ENCODE peak calls at places on chromosomes 11 and 22, in ten cellular contexts. H is fibroblast of lung; B is coronary artery; L is WERI-Rb-1; W is PC-3; I is RWPE1; C is hepatocyte; A is heart right ventricle; G is colonic mucosa; P is CD4-positive, alpha-beta T cell. N is an unnamed sample.

GRCh38 chr11:81987829-81988472 is 745.7 kb downstream of the FAM181B start:
- DNase-seq in I (peak; percentile 2), A (no peak), G (no peak), C (peak; percentile 47), W (no peak), H (peak; percentile 35), L (no peak), P (no peak), B (no peak), N (peak; percentile 61)

GRCh38 chr11:62127941-62128770 is 4.3 kb downstream of the INCENP start:
- DNase-seq in L (no peak), B (no peak), G (no peak), H (no peak), C (no peak), W (no peak), P (no peak), A (no peak), I (no peak), N (no peak)

GRCh38 chr11:20596629-20597129 is 2.7 kb upstream of the SLC6A5 start:
- DNase-seq in C (no peak), B (no peak), P (no peak), A (no peak), G (no peak), L (no peak), H (no peak), W (no peak), I (no peak), N (no peak)

GRCh38 chr11:9789919-9790318 is 126.0 kb downstream of the SWAP70 start:
- DNase-seq in A (no peak), B (no peak), P (no peak), H (no peak), I (no peak), C (no peak), G (no peak), W (no peak), L (no peak), N (no peak)

GRCh38 chr11:9726313-9727022 is 62.6 kb downstream of the SWAP70 start:
- DNase-seq in A (no peak), L (no peak), C (peak; percentile 21), I (peak; percentile 44), H (peak; percentile 91), W (peak; percentile 81), P (no peak), B (no peak), G (no peak), N (no peak)

GRCh38 chr11:33598426-33599069 is 102.1 kb downstream of the C11orf91 start:
- DNase-seq in C (no peak), W (no peak), L (no peak), I (no peak), H (no peak), B (no peak), G (no peak), A (no peak), P (no peak), N (no peak)

GRCh38 chr11:68979931-68980775 is 633 bp downstream of the MRGPRD start:
- DNase-seq in C (peak; percentile 1), W (no peak), I (no peak), G (no peak), B (no peak), P (peak; percentile 26), A (peak; percentile 3), L (no peak), H (no peak), N (no peak)

GRCh38 chr11:117478926-117479325 is 151.3 kb downstream of the CEP164 start:
- DNase-seq in H (no peak), B (no peak), A (no peak), W (no peak), G (no peak), P (no peak), I (no peak), L (no peak), C (no peak), N (no peak)

GRCh38 chr11:19646921-19647320 is 65.7 kb upstream of the NAV2 start:
- DNase-seq in C (no peak), G (no peak), A (no peak), H (peak; percentile 95), B (no peak), I (no peak), W (peak; percentile 50), P (no peak), L (no peak), N (no peak)

GRCh38 chr11:57474017-57474750 is 13.9 kb downstream of the RTN4RL2 start:
- DNase-seq in L (no peak), C (no peak), B (no peak), G (no peak), I (no peak), H (no peak), P (peak; percentile 45), W (no peak), A (no peak), N (no peak)

GRCh38 chr22:45548991-45549736 is 46.5 kb downstream of the FBLN1 start:
- DNase-seq in C (peak; percentile 82), G (peak; percentile 45), P (no peak), I (peak; percentile 48), A (no peak), L (no peak), B (no peak), H (peak; percentile 92), W (peak; percentile 72), N (peak; percentile 86)

GRCh38 chr11:12329797-12330196 is 47.6 kb upstream of the PARVA start:
- DNase-seq in I (no peak), A (no peak), W (no peak), L (no peak), H (peak; percentile 10), G (no peak), B (no peak), C (no peak), P (no peak), N (no peak)

GRCh38 chr11:394034-394857 is at the start of gene PKP3:
- DNase-seq in B (no peak), L (no peak), G (peak; percentile 94), A (no peak), P (no peak), H (peak; percentile 67), C (peak; percentile 94), W (peak; percentile 93), I (peak; percentile 91), N (no peak)

DNA sequence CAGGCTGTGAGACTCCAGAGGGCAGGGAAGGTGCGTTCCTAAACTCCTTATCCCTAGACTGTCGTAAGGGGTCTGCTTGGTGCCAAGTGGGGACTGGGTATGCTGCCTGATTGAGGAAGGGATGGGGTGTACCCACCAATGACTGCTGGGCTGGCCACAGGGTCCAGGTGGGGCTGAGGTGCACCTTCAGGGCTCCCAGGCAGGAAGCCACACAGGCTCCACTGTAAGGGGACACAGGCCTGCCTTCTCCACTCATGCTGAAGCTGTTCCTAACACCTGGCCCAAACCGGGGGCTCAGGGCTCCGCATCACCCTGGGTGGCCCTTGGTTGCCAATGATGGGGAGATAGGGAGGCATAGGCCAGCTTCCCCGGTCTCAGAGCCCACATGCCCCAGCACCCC is 20.4 kb downstream of the CABP7 start:
- DNase-seq in W (no peak), L (no peak), H (no peak), B (no peak), C (no peak), G (no peak), I (no peak), P (no peak), A (no peak), N (no peak)
- H3K27ac ChIP-seq in W (no peak overlapping the region), L (no peak overlapping the region), H (no peak overlapping the region), B (no peak overlapping the region), C (no peak overlapping the region), G (no peak overlapping the region), I (peak overlapping the region; percentile 11), P (no peak overlapping the region), A (no peak overlapping the region), N (no peak overlapping the region)

DNA sequence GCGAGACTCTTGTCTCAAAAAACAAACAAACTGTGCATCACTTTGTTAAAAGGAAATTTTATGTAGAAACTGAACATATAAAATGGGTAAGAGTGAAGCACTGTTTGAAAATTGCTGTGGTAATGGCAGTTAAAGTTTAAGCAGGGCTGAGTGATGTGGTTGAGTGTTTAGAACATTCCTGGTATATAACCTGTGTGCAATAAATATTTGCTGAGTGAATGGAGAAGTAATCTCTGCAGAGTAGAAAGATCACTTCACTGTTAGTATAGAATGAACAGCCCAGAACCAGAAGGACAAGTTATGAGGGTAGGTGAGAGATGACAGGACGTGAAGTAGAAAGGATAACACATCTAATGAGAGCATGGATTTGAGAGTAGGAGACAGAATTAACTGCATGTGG is 27.3 kb downstream of the CECR2 start:
- DNase-seq in C (peak; percentile 48), I (no peak), L (no peak), A (no peak), H (no peak), W (peak; percentile 35), B (no peak), P (no peak), G (no peak), N (no peak)
- H3K27ac ChIP-seq in C (peak overlapping the region; percentile 71), I (no peak overlapping the region), L (no peak overlapping the region), A (no peak overlapping the region), H (no peak overlapping the region), W (no peak overlapping the region), B (no peak overlapping the region), P (no peak overlapping the region), G (no peak overlapping the region), N (no peak overlapping the region)

DNA sequence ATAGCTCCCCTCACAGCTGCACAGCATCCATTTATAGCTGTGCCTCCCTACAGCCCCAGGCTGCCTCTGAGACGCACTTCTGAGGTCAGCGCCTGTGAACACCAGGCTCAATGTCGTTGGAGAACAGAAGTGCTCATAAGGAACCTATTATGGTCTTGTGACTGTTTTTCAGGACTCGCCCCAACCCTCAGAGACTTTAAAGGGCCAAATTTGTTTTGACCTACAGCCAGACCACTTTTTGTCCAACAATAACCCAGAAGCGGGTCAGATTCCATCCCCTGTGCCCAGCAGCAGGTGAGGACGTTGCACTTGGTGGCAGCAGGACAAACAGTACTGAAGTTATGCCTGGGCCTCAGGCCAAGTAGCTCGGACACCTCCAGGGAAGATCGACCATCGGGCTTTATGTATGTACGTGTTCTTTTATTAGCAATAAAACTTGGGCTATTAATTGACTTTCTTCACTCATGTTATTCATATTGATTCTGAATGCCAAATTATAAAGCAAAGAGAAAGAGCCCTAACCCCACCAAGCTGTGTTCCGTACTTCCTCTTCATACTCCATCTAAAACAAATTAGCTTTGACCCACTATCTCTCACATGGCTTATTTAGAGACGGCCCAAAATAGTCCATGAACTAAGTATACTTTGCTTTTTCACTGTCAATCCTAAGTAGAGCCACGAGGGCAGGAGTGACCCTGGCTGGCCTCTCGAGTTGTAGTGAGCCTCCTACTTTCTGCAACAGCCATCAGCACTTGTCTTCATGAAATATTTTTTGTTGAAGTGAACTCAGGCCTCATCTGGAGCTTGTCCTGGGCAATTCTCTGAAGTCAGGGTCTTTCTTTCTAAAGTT is 92.3 kb upstream of the PAX6 start:
- DNase-seq in H (no peak), G (no peak), W (no peak), B (no peak), L (no peak), I (no peak), P (no peak), A (peak; percentile 39), C (no peak), N (no peak)
- H3K27ac ChIP-seq in H (no peak overlapping the region), G (no peak overlapping the region), W (no peak overlapping the region), B (peak overlapping the region; percentile 28), L (no peak overlapping the region), I (no peak overlapping the region), P (no peak overlapping the region), A (peak overlapping the region; percentile 74), C (no peak overlapping the region), N (peak overlapping the region; percentile 57)

DNA sequence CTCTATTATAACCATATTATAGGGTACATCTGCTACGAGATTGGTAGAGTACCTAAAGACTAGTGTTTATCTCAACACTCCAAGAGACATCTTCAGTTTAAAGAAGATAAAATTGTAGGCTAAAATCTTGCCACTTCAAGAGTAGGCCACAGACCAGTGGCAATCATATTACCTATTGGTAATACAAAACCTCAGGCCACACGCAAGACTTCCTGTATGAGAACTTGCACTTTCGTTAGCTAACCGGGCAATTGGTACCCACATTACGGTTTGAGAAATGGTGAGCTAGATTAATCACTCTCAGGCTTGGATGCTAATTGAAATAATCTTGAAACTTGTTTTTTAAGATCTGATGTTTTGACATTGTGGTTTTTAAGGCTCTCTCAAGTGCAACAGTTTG is 772.7 kb downstream of the LRRC4C start:
- DNase-seq in C (no peak), W (no peak), G (no peak), L (no peak), A (no peak), B (no peak), H (no peak), P (no peak), I (no peak), N (no peak)
- H3K27ac ChIP-seq in C (no peak overlapping the region), W (no peak overlapping the region), G (no peak overlapping the region), L (no peak overlapping the region), A (no peak overlapping the region), B (no peak overlapping the region), H (no peak overlapping the region), P (no peak overlapping the region), I (no peak overlapping the region), N (no peak overlapping the region)